ENCODE peak calls at places on chromosome 2, in four cellular contexts. X is PC-9, B is caudate nucleus, J is HCT116. Z is an unnamed sample.
A peak's percentile ranks its signal among the peaks of the same experiment; 100 is the strongest.

GRCh38 chr2:1662606-1663180 is 81.6 kb downstream of the PXDN start:
- DNase-seq in J (no peak), B (no peak), X (no peak), Z (no peak)

GRCh38 chr2:166092889-166093288 is 34.9 kb downstream of the SCN1A start:
- DNase-seq in B (no peak), X (no peak), J (no peak), Z (no peak)

GRCh38 chr2:47741101-47741500 is 41.8 kb upstream of the MSH6 start:
- DNase-seq in J (no peak), X (peak; percentile 67), B (no peak), Z (no peak)

GRCh38 chr2:165401285-165401852 is 68.1 kb upstream of the CSRNP3 start:
- DNase-seq in J (peak; percentile 56), X (no peak), B (no peak), Z (peak; percentile 18)

GRCh38 chr2:58875462-58875861 is 634.3 kb upstream of the FANCL start:
- DNase-seq in B (no peak), J (no peak), X (no peak), Z (no peak)

GRCh38 chr2:235757212-235757611 is 263.4 kb downstream of the AGAP1 start:
- DNase-seq in B (no peak), X (no peak), J (no peak), Z (no peak)

GRCh38 chr2:63775191-63775590 is 66.5 kb upstream of the UGP2 start:
- DNase-seq in B (no peak), X (no peak), J (no peak), Z (no peak)

GRCh38 chr2:191740776-191741175 is 62.8 kb downstream of the NABP1 start:
- DNase-seq in J (no peak), X (no peak), B (no peak), Z (no peak)

GRCh38 chr2:69138247-69138754 is 125.3 kb downstream of the ANTXR1 start:
- DNase-seq in J (peak; percentile 15), X (peak; percentile 75), B (no peak), Z (peak; percentile 75)

GRCh38 chr2:191950132-191950885 is 103.4 kb upstream of the CAVIN2 start:
- DNase-seq in J (no peak), X (no peak), B (no peak), Z (no peak)

GRCh38 chr2:20641123-20641985 is 9.5 kb downstream of the HS1BP3 start:
- DNase-seq in B (no peak), X (no peak), J (no peak), Z (no peak)

GRCh38 chr2:48934807-48935206 is 179.3 kb upstream of the LHCGR start:
- DNase-seq in X (no peak), J (no peak), B (no peak), Z (no peak)

GRCh38 chr2:215442392-215442787 is 6.5 kb upstream of the FN1 start:
- DNase-seq in X (no peak), J (no peak), B (no peak), Z (no peak)

GRCh38 chr2:215439980-215440512 is 4.2 kb upstream of the FN1 start:
- DNase-seq in X (no peak), B (no peak), J (no peak), Z (no peak)

GRCh38 chr2:215437614-215438013 is 1.7 kb upstream of the FN1 start:
- DNase-seq in J (no peak), X (no peak), B (no peak), Z (no peak)

GRCh38 chr2:215439404-215439803 is 3.5 kb upstream of the FN1 start:
- DNase-seq in J (no peak), B (no peak), X (no peak), Z (no peak)

DNA sequence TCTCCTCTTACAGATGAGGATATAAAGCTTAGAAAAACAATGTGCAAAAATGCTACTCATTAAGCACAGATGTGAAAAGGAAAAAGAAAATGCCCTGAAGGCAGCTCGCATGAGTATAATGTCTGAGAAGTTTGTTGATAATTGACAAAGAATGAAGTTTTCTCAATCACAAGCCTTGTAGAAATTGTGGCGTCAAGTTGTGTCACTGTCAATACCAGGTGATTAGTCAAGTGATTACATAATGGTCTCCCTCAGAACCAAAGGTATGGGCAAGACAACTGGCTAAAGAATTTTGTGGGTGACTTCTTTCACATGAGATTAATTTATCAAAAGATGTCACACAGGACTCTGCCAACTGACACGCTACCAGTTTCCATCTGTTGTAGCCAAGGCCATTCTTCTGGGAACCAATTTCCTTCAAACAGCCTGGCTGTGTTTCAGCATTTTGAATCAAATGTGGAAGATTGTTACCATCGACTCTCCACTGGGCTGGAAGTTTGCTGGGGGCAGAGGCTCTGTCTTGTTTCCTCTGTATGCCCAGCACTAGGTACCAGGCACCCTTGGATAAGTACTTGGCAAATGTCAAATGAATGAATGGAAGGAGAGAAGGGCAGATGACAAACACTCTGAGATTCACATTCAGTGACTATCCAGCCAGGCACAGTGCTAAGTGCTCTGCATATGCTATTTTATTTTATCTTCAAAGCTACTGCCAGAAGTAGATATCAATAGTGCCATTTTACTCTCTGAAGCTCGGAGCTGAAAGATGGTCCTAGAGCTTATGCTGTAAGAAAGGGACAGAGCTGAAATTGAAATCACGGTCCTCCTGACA is 5.9 kb upstream of the FN1 start:
- DNase-seq in X (peak; percentile 91), J (no peak), B (no peak), Z (no peak)
- H3K27ac ChIP-seq in X (no peak overlapping the region), J (no peak overlapping the region), B (no peak overlapping the region), Z (no peak overlapping the region)

GRCh38 chr2:144071461-144071860 is 448.5 kb downstream of the ZEB2 start:
- DNase-seq in X (no peak), B (no peak), J (no peak), Z (no peak)
- H3K27ac ChIP-seq in X (no peak overlapping the region), B (no peak overlapping the region), J (no peak overlapping the region), Z (no peak overlapping the region)

DNA sequence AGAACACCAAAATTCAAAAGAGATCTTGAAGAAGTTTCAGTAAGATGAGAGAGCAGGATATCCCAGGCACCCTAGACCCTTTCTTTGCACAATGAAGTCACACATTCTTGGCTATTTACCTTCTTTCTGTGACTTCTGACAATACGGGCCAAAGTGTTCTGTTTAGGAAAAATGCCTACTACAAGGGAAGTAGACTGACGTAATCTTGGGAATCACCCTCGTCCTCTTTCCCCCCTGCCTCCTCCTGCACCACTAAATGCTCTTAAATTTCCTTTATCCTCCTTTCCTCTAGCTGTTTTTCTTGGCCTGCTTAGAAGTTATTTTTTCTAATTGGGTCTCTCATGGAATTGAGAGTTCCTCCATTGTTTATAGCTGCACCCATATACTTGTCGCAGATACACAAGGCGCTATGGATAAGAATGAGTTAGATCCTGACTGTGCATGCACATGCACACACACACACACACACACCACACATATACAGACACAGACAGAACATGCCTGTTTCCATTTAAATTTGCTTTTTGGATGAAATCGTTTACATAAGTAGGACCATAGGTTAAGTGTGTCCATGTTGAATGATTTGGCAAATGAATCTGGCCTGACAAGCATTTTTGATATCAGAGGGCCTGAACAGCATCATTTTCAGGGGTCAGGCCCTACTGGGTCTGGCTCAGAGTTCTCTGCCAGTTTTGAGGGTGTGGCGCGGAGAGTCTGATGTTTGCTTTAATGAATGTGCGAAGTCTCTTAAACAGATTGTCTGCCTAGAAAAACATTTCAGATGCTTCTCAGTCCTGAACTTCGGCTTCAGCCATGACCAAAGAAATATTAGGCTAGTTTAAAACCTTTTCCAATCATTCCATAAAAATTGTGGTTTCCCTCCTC is 131.9 kb upstream of the NT5C1B start:
- DNase-seq in B (no peak), X (no peak), J (no peak), Z (no peak)
- H3K27ac ChIP-seq in B (no peak overlapping the region), X (no peak overlapping the region), J (no peak overlapping the region), Z (no peak overlapping the region)

DNA sequence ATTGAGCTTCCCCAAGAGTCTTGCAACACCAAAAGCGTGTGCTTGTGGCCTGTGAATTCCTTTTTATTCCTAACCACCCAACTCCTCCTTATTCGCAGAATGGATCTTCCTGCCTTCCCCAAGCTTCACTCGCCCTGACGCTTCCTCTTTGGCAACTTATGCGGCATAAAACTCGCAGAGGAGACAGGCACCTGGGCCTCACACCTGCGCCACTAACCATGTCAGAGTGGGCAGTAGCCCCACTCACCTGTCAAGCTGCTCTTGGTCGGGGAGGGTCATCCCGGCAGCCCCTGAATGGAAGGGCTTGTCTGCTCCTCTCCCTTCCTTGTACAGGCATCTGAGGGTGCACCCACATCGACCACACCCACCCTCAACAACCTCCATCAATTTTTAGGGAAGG is 106.9 kb upstream of the GPC1 start:
- DNase-seq in X (no peak), J (no peak), B (no peak), Z (no peak)
- H3K27ac ChIP-seq in X (no peak overlapping the region), J (no peak overlapping the region), B (no peak overlapping the region), Z (no peak overlapping the region)

DNA sequence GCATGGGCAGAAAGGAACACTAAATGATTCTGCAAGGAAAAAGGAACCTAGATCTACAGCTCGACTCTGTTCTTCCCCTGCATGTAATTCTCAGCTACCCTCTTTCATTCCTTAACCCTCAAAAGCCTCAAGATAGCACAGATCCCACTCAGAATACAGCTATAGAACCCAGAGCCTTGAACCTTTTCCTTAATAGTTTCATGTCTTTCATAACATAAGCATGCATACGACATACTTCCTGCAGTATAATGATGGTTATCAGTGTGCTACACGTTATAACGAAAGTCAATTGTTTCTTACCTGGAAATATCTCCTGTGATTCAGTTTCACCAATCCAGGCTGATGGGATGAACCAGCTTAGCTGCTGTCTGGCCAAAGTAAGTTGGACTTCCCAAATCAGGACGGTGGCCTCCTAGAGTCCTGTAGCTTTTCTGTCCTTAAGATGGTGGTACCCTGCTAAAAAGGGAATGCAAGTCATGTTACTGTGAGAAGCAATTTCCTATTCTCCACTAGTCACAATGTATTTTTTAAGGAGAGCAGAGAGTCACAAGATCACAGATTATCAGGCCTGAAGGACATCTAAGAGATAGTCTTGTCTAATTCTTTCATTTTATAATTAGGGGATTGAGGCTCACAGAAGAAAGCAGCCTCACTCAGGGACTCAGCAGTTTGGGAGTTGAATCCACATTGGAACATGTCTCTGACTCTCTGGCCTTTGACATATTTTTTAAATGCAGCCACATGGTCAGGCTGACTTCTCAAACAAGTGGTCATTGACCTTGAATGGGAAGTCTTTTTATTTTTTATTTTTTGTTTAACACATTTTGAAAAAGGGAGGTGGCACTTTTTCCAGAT is 41.8 kb downstream of the CYRIA start:
- DNase-seq in J (no peak), B (no peak), X (peak; percentile 74), Z (no peak)
- H3K27ac ChIP-seq in J (no peak overlapping the region), B (peak overlapping the region; percentile 50), X (peak overlapping the region; percentile 82), Z (no peak overlapping the region)

DNA sequence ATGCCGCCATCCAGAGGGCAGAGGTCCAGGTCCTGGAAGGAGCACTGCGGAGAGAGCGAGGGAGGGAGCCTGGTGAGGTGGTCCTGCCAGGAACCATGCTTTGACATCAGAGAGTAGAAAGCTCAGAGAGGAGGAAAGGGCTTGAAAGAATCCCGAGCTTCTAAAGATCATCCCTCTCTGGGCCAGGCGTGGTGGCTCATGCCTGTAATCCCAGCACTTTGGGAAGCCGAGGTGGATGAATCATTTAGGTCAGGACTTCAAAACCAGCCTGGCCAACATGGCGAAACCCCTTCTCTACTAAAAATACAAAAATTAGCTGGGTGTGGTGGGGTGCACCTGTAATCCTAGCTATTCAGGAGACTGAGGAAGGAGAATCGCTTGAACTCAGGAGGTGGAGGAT is 3.0 kb downstream of the IL1B start:
- DNase-seq in X (no peak), J (no peak), B (no peak), Z (no peak)
- H3K27ac ChIP-seq in X (no peak overlapping the region), J (no peak overlapping the region), B (no peak overlapping the region), Z (no peak overlapping the region)